ENCODE peak calls at places on chromosome 12, in seven cellular contexts. One of them, this sample, is unnamed.

GRCh38 chr12:19035552-19035951 is 94.0 kb upstream of the PLEKHA5 start:
- DNase-seq in AG09319: peak; percentile 44
- DNase-seq in activated T-helper 9 cell treated with anti-CD3 and anti-CD28 coated beads, Interleukin-2, amount 50 U/mL, for 16 hours: no peak
- DNase-seq in HT1080: no peak
- DNase-seq in mucosa of gallbladder: no peak
- DNase-seq in activated T-cell treated with anti-CD3 and anti-CD28 coated beads for 4 hours: no peak
- DNase-seq in stimulated activated CD4-positive, alpha-beta T cell treated with anti-CD3 and anti-CD28 coated beads, Interleukin-12 subunit alpha, Interleukin-12 subunit beta, amount 100 ng/mL, for 4 hours: no peak
- DNase-seq in this sample: no peak

GRCh38 chr12:52321433-52321832 is 235 bp upstream of the KRT83 start:
- DNase-seq in AG09319: no peak
- DNase-seq in activated T-helper 9 cell treated with anti-CD3 and anti-CD28 coated beads, Interleukin-2, amount 50 U/mL, for 16 hours: no peak
- DNase-seq in HT1080: no peak
- DNase-seq in mucosa of gallbladder: no peak
- DNase-seq in activated T-cell treated with anti-CD3 and anti-CD28 coated beads for 4 hours: no peak
- DNase-seq in stimulated activated CD4-positive, alpha-beta T cell treated with anti-CD3 and anti-CD28 coated beads, Interleukin-12 subunit alpha, Interleukin-12 subunit beta, amount 100 ng/mL, for 4 hours: no peak
- DNase-seq in this sample: no peak

GRCh38 chr12:80708535-80709328 is 1.3 kb downstream of the MYF6 start:
- DNase-seq in AG09319: no peak
- DNase-seq in activated T-helper 9 cell treated with anti-CD3 and anti-CD28 coated beads, Interleukin-2, amount 50 U/mL, for 16 hours: no peak
- DNase-seq in HT1080: no peak
- DNase-seq in mucosa of gallbladder: no peak
- DNase-seq in activated T-cell treated with anti-CD3 and anti-CD28 coated beads for 4 hours: no peak
- DNase-seq in stimulated activated CD4-positive, alpha-beta T cell treated with anti-CD3 and anti-CD28 coated beads, Interleukin-12 subunit alpha, Interleukin-12 subunit beta, amount 100 ng/mL, for 4 hours: no peak
- DNase-seq in this sample: no peak

GRCh38 chr12:44851586-44851985 is 24.5 kb downstream of the NELL2 start:
- DNase-seq in AG09319: no peak
- DNase-seq in activated T-helper 9 cell treated with anti-CD3 and anti-CD28 coated beads, Interleukin-2, amount 50 U/mL, for 16 hours: no peak
- DNase-seq in HT1080: no peak
- DNase-seq in mucosa of gallbladder: no peak
- DNase-seq in activated T-cell treated with anti-CD3 and anti-CD28 coated beads for 4 hours: no peak
- DNase-seq in stimulated activated CD4-positive, alpha-beta T cell treated with anti-CD3 and anti-CD28 coated beads, Interleukin-12 subunit alpha, Interleukin-12 subunit beta, amount 100 ng/mL, for 4 hours: no peak
- DNase-seq in this sample: no peak

GRCh38 chr12:116404913-116405611 is 127.6 kb upstream of the MED13L start:
- DNase-seq in AG09319: no peak
- DNase-seq in activated T-helper 9 cell treated with anti-CD3 and anti-CD28 coated beads, Interleukin-2, amount 50 U/mL, for 16 hours: no peak
- DNase-seq in HT1080: no peak
- DNase-seq in mucosa of gallbladder: no peak
- DNase-seq in activated T-cell treated with anti-CD3 and anti-CD28 coated beads for 4 hours: no peak
- DNase-seq in stimulated activated CD4-positive, alpha-beta T cell treated with anti-CD3 and anti-CD28 coated beads, Interleukin-12 subunit alpha, Interleukin-12 subunit beta, amount 100 ng/mL, for 4 hours: no peak
- DNase-seq in this sample: no peak

GRCh38 chr12:10705655-10706054 is 17.5 kb downstream of the YBX3 start:
- DNase-seq in AG09319: no peak
- DNase-seq in activated T-helper 9 cell treated with anti-CD3 and anti-CD28 coated beads, Interleukin-2, amount 50 U/mL, for 16 hours: no peak
- DNase-seq in HT1080: no peak
- DNase-seq in mucosa of gallbladder: no peak
- DNase-seq in activated T-cell treated with anti-CD3 and anti-CD28 coated beads for 4 hours: no peak
- DNase-seq in stimulated activated CD4-positive, alpha-beta T cell treated with anti-CD3 and anti-CD28 coated beads, Interleukin-12 subunit alpha, Interleukin-12 subunit beta, amount 100 ng/mL, for 4 hours: no peak
- DNase-seq in this sample: no peak

GRCh38 chr12:62692884-62693283 is 226.3 kb downstream of the MON2 start:
- DNase-seq in AG09319: no peak
- DNase-seq in activated T-helper 9 cell treated with anti-CD3 and anti-CD28 coated beads, Interleukin-2, amount 50 U/mL, for 16 hours: no peak
- DNase-seq in HT1080: peak; percentile 75
- DNase-seq in mucosa of gallbladder: no peak
- DNase-seq in activated T-cell treated with anti-CD3 and anti-CD28 coated beads for 4 hours: no peak
- DNase-seq in stimulated activated CD4-positive, alpha-beta T cell treated with anti-CD3 and anti-CD28 coated beads, Interleukin-12 subunit alpha, Interleukin-12 subunit beta, amount 100 ng/mL, for 4 hours: no peak
- DNase-seq in this sample: no peak

GRCh38 chr12:108750471-108751402 is 19.4 kb upstream of the CORO1C start:
- DNase-seq in AG09319: no peak
- DNase-seq in activated T-helper 9 cell treated with anti-CD3 and anti-CD28 coated beads, Interleukin-2, amount 50 U/mL, for 16 hours: no peak
- DNase-seq in HT1080: no peak
- DNase-seq in mucosa of gallbladder: no peak
- DNase-seq in activated T-cell treated with anti-CD3 and anti-CD28 coated beads for 4 hours: no peak
- DNase-seq in stimulated activated CD4-positive, alpha-beta T cell treated with anti-CD3 and anti-CD28 coated beads, Interleukin-12 subunit alpha, Interleukin-12 subunit beta, amount 100 ng/mL, for 4 hours: no peak
- DNase-seq in this sample: peak; percentile 14

GRCh38 chr12:94815958-94816357 is 165.6 kb upstream of the TMCC3 start:
- DNase-seq in AG09319: no peak
- DNase-seq in activated T-helper 9 cell treated with anti-CD3 and anti-CD28 coated beads, Interleukin-2, amount 50 U/mL, for 16 hours: no peak
- DNase-seq in HT1080: no peak
- DNase-seq in mucosa of gallbladder: no peak
- DNase-seq in activated T-cell treated with anti-CD3 and anti-CD28 coated beads for 4 hours: no peak
- DNase-seq in stimulated activated CD4-positive, alpha-beta T cell treated with anti-CD3 and anti-CD28 coated beads, Interleukin-12 subunit alpha, Interleukin-12 subunit beta, amount 100 ng/mL, for 4 hours: no peak
- DNase-seq in this sample: no peak

GRCh38 chr12:22018860-22019259 is 27.2 kb upstream of the CMAS start:
- DNase-seq in AG09319: no peak
- DNase-seq in activated T-helper 9 cell treated with anti-CD3 and anti-CD28 coated beads, Interleukin-2, amount 50 U/mL, for 16 hours: no peak
- DNase-seq in HT1080: no peak
- DNase-seq in mucosa of gallbladder: no peak
- DNase-seq in activated T-cell treated with anti-CD3 and anti-CD28 coated beads for 4 hours: no peak
- DNase-seq in stimulated activated CD4-positive, alpha-beta T cell treated with anti-CD3 and anti-CD28 coated beads, Interleukin-12 subunit alpha, Interleukin-12 subunit beta, amount 100 ng/mL, for 4 hours: no peak
- DNase-seq in this sample: no peak

GRCh38 chr12:94793191-94793595 is 142.8 kb upstream of the TMCC3 start:
- DNase-seq in AG09319: no peak
- DNase-seq in activated T-helper 9 cell treated with anti-CD3 and anti-CD28 coated beads, Interleukin-2, amount 50 U/mL, for 16 hours: no peak
- DNase-seq in HT1080: no peak
- DNase-seq in mucosa of gallbladder: no peak
- DNase-seq in activated T-cell treated with anti-CD3 and anti-CD28 coated beads for 4 hours: no peak
- DNase-seq in stimulated activated CD4-positive, alpha-beta T cell treated with anti-CD3 and anti-CD28 coated beads, Interleukin-12 subunit alpha, Interleukin-12 subunit beta, amount 100 ng/mL, for 4 hours: no peak
- DNase-seq in this sample: no peak

GRCh38 chr12:50618864-50619609 is 114.3 kb downstream of the DIP2B start:
- DNase-seq in AG09319: no peak
- DNase-seq in activated T-helper 9 cell treated with anti-CD3 and anti-CD28 coated beads, Interleukin-2, amount 50 U/mL, for 16 hours: no peak
- DNase-seq in HT1080: peak; percentile 73
- DNase-seq in mucosa of gallbladder: no peak
- DNase-seq in activated T-cell treated with anti-CD3 and anti-CD28 coated beads for 4 hours: no peak
- DNase-seq in stimulated activated CD4-positive, alpha-beta T cell treated with anti-CD3 and anti-CD28 coated beads, Interleukin-12 subunit alpha, Interleukin-12 subunit beta, amount 100 ng/mL, for 4 hours: no peak
- DNase-seq in this sample: no peak

GRCh38 chr12:105492591-105492990 is 162.1 kb downstream of the C12orf75 start:
- DNase-seq in AG09319: peak; percentile 63
- DNase-seq in activated T-helper 9 cell treated with anti-CD3 and anti-CD28 coated beads, Interleukin-2, amount 50 U/mL, for 16 hours: no peak
- DNase-seq in HT1080: no peak
- DNase-seq in mucosa of gallbladder: no peak
- DNase-seq in activated T-cell treated with anti-CD3 and anti-CD28 coated beads for 4 hours: no peak
- DNase-seq in stimulated activated CD4-positive, alpha-beta T cell treated with anti-CD3 and anti-CD28 coated beads, Interleukin-12 subunit alpha, Interleukin-12 subunit beta, amount 100 ng/mL, for 4 hours: no peak
- DNase-seq in this sample: no peak

GRCh38 chr12:28172434-28173030 is 17.7 kb upstream of the CCDC91 start:
- DNase-seq in AG09319: peak; percentile 19
- DNase-seq in activated T-helper 9 cell treated with anti-CD3 and anti-CD28 coated beads, Interleukin-2, amount 50 U/mL, for 16 hours: no peak
- DNase-seq in HT1080: peak; percentile 63
- DNase-seq in mucosa of gallbladder: peak; percentile 16
- DNase-seq in activated T-cell treated with anti-CD3 and anti-CD28 coated beads for 4 hours: no peak
- DNase-seq in stimulated activated CD4-positive, alpha-beta T cell treated with anti-CD3 and anti-CD28 coated beads, Interleukin-12 subunit alpha, Interleukin-12 subunit beta, amount 100 ng/mL, for 4 hours: no peak
- DNase-seq in this sample: peak; percentile 42

GRCh38 chr12:31323466-31324115 is 2.4 kb downstream of the SINHCAF start:
- DNase-seq in AG09319: no peak
- DNase-seq in activated T-helper 9 cell treated with anti-CD3 and anti-CD28 coated beads, Interleukin-2, amount 50 U/mL, for 16 hours: peak; percentile 50
- DNase-seq in HT1080: peak; percentile 32
- DNase-seq in mucosa of gallbladder: peak; percentile 25
- DNase-seq in activated T-cell treated with anti-CD3 and anti-CD28 coated beads for 4 hours: peak; percentile 30
- DNase-seq in stimulated activated CD4-positive, alpha-beta T cell treated with anti-CD3 and anti-CD28 coated beads, Interleukin-12 subunit alpha, Interleukin-12 subunit beta, amount 100 ng/mL, for 4 hours: peak; percentile 42
- DNase-seq in this sample: peak; percentile 28

GRCh38 chr12:67943295-67943892 is 45.9 kb upstream of the IFNG-AS1 start:
- DNase-seq in AG09319: peak; percentile 51
- DNase-seq in activated T-helper 9 cell treated with anti-CD3 and anti-CD28 coated beads, Interleukin-2, amount 50 U/mL, for 16 hours: peak; percentile 20
- DNase-seq in HT1080: peak; percentile 61
- DNase-seq in mucosa of gallbladder: peak; percentile 89
- DNase-seq in activated T-cell treated with anti-CD3 and anti-CD28 coated beads for 4 hours: peak; percentile 64
- DNase-seq in stimulated activated CD4-positive, alpha-beta T cell treated with anti-CD3 and anti-CD28 coated beads, Interleukin-12 subunit alpha, Interleukin-12 subunit beta, amount 100 ng/mL, for 4 hours: peak; percentile 54
- DNase-seq in this sample: peak; percentile 45

GRCh38 chr12:118374909-118375308 is 1.4 kb upstream of the SUDS3 start:
- DNase-seq in AG09319: no peak
- DNase-seq in activated T-helper 9 cell treated with anti-CD3 and anti-CD28 coated beads, Interleukin-2, amount 50 U/mL, for 16 hours: no peak
- DNase-seq in HT1080: no peak
- DNase-seq in mucosa of gallbladder: no peak
- DNase-seq in activated T-cell treated with anti-CD3 and anti-CD28 coated beads for 4 hours: no peak
- DNase-seq in stimulated activated CD4-positive, alpha-beta T cell treated with anti-CD3 and anti-CD28 coated beads, Interleukin-12 subunit alpha, Interleukin-12 subunit beta, amount 100 ng/mL, for 4 hours: no peak
- DNase-seq in this sample: no peak

GRCh38 chr12:95784286-95784685 is 6.3 kb downstream of the NTN4 start:
- DNase-seq in AG09319: no peak
- DNase-seq in activated T-helper 9 cell treated with anti-CD3 and anti-CD28 coated beads, Interleukin-2, amount 50 U/mL, for 16 hours: no peak
- DNase-seq in HT1080: peak; percentile 45
- DNase-seq in mucosa of gallbladder: no peak
- DNase-seq in activated T-cell treated with anti-CD3 and anti-CD28 coated beads for 4 hours: no peak
- DNase-seq in stimulated activated CD4-positive, alpha-beta T cell treated with anti-CD3 and anti-CD28 coated beads, Interleukin-12 subunit alpha, Interleukin-12 subunit beta, amount 100 ng/mL, for 4 hours: no peak
- DNase-seq in this sample: no peak

GRCh38 chr12:126667340-126667739 is 1599.6 kb upstream of the TMEM132C start:
- DNase-seq in AG09319: peak; percentile 57
- DNase-seq in activated T-helper 9 cell treated with anti-CD3 and anti-CD28 coated beads, Interleukin-2, amount 50 U/mL, for 16 hours: no peak
- DNase-seq in HT1080: peak; percentile 85
- DNase-seq in mucosa of gallbladder: no peak
- DNase-seq in activated T-cell treated with anti-CD3 and anti-CD28 coated beads for 4 hours: no peak
- DNase-seq in stimulated activated CD4-positive, alpha-beta T cell treated with anti-CD3 and anti-CD28 coated beads, Interleukin-12 subunit alpha, Interleukin-12 subunit beta, amount 100 ng/mL, for 4 hours: no peak
- DNase-seq in this sample: no peak

GRCh38 chr12:93380480-93381121 is 2.9 kb downstream of the NUDT4 start:
- DNase-seq in AG09319: no peak
- DNase-seq in activated T-helper 9 cell treated with anti-CD3 and anti-CD28 coated beads, Interleukin-2, amount 50 U/mL, for 16 hours: no peak
- DNase-seq in HT1080: peak; percentile 54
- DNase-seq in mucosa of gallbladder: no peak
- DNase-seq in activated T-cell treated with anti-CD3 and anti-CD28 coated beads for 4 hours: no peak
- DNase-seq in stimulated activated CD4-positive, alpha-beta T cell treated with anti-CD3 and anti-CD28 coated beads, Interleukin-12 subunit alpha, Interleukin-12 subunit beta, amount 100 ng/mL, for 4 hours: no peak
- DNase-seq in this sample: peak; percentile 12

GRCh38 chr12:55965941-55966407 is at the start of gene PMEL:
- DNase-seq in AG09319: no peak
- DNase-seq in activated T-helper 9 cell treated with anti-CD3 and anti-CD28 coated beads, Interleukin-2, amount 50 U/mL, for 16 hours: no peak
- DNase-seq in HT1080: no peak
- DNase-seq in mucosa of gallbladder: no peak
- DNase-seq in activated T-cell treated with anti-CD3 and anti-CD28 coated beads for 4 hours: no peak
- DNase-seq in stimulated activated CD4-positive, alpha-beta T cell treated with anti-CD3 and anti-CD28 coated beads, Interleukin-12 subunit alpha, Interleukin-12 subunit beta, amount 100 ng/mL, for 4 hours: no peak
- DNase-seq in this sample: no peak

GRCh38 chr12:25423355-25423754 is 129.7 kb downstream of the LMNTD1 start:
- DNase-seq in AG09319: no peak
- DNase-seq in activated T-helper 9 cell treated with anti-CD3 and anti-CD28 coated beads, Interleukin-2, amount 50 U/mL, for 16 hours: no peak
- DNase-seq in HT1080: no peak
- DNase-seq in mucosa of gallbladder: peak; percentile 21
- DNase-seq in activated T-cell treated with anti-CD3 and anti-CD28 coated beads for 4 hours: no peak
- DNase-seq in stimulated activated CD4-positive, alpha-beta T cell treated with anti-CD3 and anti-CD28 coated beads, Interleukin-12 subunit alpha, Interleukin-12 subunit beta, amount 100 ng/mL, for 4 hours: no peak
- DNase-seq in this sample: no peak

GRCh38 chr12:124917135-124917840 is 2.8 kb upstream of the UBC start:
- DNase-seq in AG09319: peak; percentile 99
- DNase-seq in activated T-helper 9 cell treated with anti-CD3 and anti-CD28 coated beads, Interleukin-2, amount 50 U/mL, for 16 hours: peak; percentile 86
- DNase-seq in HT1080: peak; percentile 100
- DNase-seq in mucosa of gallbladder: peak; percentile 98
- DNase-seq in activated T-cell treated with anti-CD3 and anti-CD28 coated beads for 4 hours: peak; percentile 71
- DNase-seq in stimulated activated CD4-positive, alpha-beta T cell treated with anti-CD3 and anti-CD28 coated beads, Interleukin-12 subunit alpha, Interleukin-12 subunit beta, amount 100 ng/mL, for 4 hours: peak; percentile 79
- DNase-seq in this sample: peak; percentile 98

GRCh38 chr12:104555650-104556049 is 98.9 kb downstream of the CHST11 start:
- DNase-seq in AG09319: no peak
- DNase-seq in activated T-helper 9 cell treated with anti-CD3 and anti-CD28 coated beads, Interleukin-2, amount 50 U/mL, for 16 hours: no peak
- DNase-seq in HT1080: no peak
- DNase-seq in mucosa of gallbladder: no peak
- DNase-seq in activated T-cell treated with anti-CD3 and anti-CD28 coated beads for 4 hours: no peak
- DNase-seq in stimulated activated CD4-positive, alpha-beta T cell treated with anti-CD3 and anti-CD28 coated beads, Interleukin-12 subunit alpha, Interleukin-12 subunit beta, amount 100 ng/mL, for 4 hours: no peak
- DNase-seq in this sample: peak; percentile 75

GRCh38 chr12:63838411-63838810 is 6.1 kb upstream of the SRGAP1 start:
- DNase-seq in AG09319: no peak
- DNase-seq in activated T-helper 9 cell treated with anti-CD3 and anti-CD28 coated beads, Interleukin-2, amount 50 U/mL, for 16 hours: no peak
- DNase-seq in HT1080: no peak
- DNase-seq in mucosa of gallbladder: no peak
- DNase-seq in activated T-cell treated with anti-CD3 and anti-CD28 coated beads for 4 hours: no peak
- DNase-seq in stimulated activated CD4-positive, alpha-beta T cell treated with anti-CD3 and anti-CD28 coated beads, Interleukin-12 subunit alpha, Interleukin-12 subunit beta, amount 100 ng/mL, for 4 hours: no peak
- DNase-seq in this sample: no peak

GRCh38 chr12:58425481-58426392 is 484.4 kb downstream of the ATP23 start:
- DNase-seq in AG09319: no peak
- DNase-seq in activated T-helper 9 cell treated with anti-CD3 and anti-CD28 coated beads, Interleukin-2, amount 50 U/mL, for 16 hours: no peak
- DNase-seq in HT1080: peak; percentile 90
- DNase-seq in mucosa of gallbladder: peak; percentile 15
- DNase-seq in activated T-cell treated with anti-CD3 and anti-CD28 coated beads for 4 hours: no peak
- DNase-seq in stimulated activated CD4-positive, alpha-beta T cell treated with anti-CD3 and anti-CD28 coated beads, Interleukin-12 subunit alpha, Interleukin-12 subunit beta, amount 100 ng/mL, for 4 hours: no peak
- DNase-seq in this sample: no peak

GRCh38 chr12:31582155-31582554 is 8.8 kb downstream of the DENND5B start:
- DNase-seq in AG09319: no peak
- DNase-seq in activated T-helper 9 cell treated with anti-CD3 and anti-CD28 coated beads, Interleukin-2, amount 50 U/mL, for 16 hours: no peak
- DNase-seq in HT1080: no peak
- DNase-seq in mucosa of gallbladder: no peak
- DNase-seq in activated T-cell treated with anti-CD3 and anti-CD28 coated beads for 4 hours: no peak
- DNase-seq in stimulated activated CD4-positive, alpha-beta T cell treated with anti-CD3 and anti-CD28 coated beads, Interleukin-12 subunit alpha, Interleukin-12 subunit beta, amount 100 ng/mL, for 4 hours: no peak
- DNase-seq in this sample: no peak

GRCh38 chr12:461425-461824 is 1.7 kb downstream of the B4GALNT3 start:
- DNase-seq in AG09319: no peak
- DNase-seq in activated T-helper 9 cell treated with anti-CD3 and anti-CD28 coated beads, Interleukin-2, amount 50 U/mL, for 16 hours: no peak
- DNase-seq in HT1080: no peak
- DNase-seq in mucosa of gallbladder: peak; percentile 36
- DNase-seq in activated T-cell treated with anti-CD3 and anti-CD28 coated beads for 4 hours: no peak
- DNase-seq in stimulated activated CD4-positive, alpha-beta T cell treated with anti-CD3 and anti-CD28 coated beads, Interleukin-12 subunit alpha, Interleukin-12 subunit beta, amount 100 ng/mL, for 4 hours: no peak
- DNase-seq in this sample: no peak

GRCh38 chr12:111215891-111216290 is 153.0 kb downstream of the PHETA1 start:
- DNase-seq in AG09319: no peak
- DNase-seq in activated T-helper 9 cell treated with anti-CD3 and anti-CD28 coated beads, Interleukin-2, amount 50 U/mL, for 16 hours: no peak
- DNase-seq in HT1080: no peak
- DNase-seq in mucosa of gallbladder: no peak
- DNase-seq in activated T-cell treated with anti-CD3 and anti-CD28 coated beads for 4 hours: no peak
- DNase-seq in stimulated activated CD4-positive, alpha-beta T cell treated with anti-CD3 and anti-CD28 coated beads, Interleukin-12 subunit alpha, Interleukin-12 subunit beta, amount 100 ng/mL, for 4 hours: no peak
- DNase-seq in this sample: no peak

GRCh38 chr12:114701104-114701414 is 17.1 kb upstream of the TBX3 start:
- DNase-seq in AG09319: no peak
- DNase-seq in activated T-helper 9 cell treated with anti-CD3 and anti-CD28 coated beads, Interleukin-2, amount 50 U/mL, for 16 hours: no peak
- DNase-seq in HT1080: no peak
- DNase-seq in mucosa of gallbladder: no peak
- DNase-seq in activated T-cell treated with anti-CD3 and anti-CD28 coated beads for 4 hours: no peak
- DNase-seq in stimulated activated CD4-positive, alpha-beta T cell treated with anti-CD3 and anti-CD28 coated beads, Interleukin-12 subunit alpha, Interleukin-12 subunit beta, amount 100 ng/mL, for 4 hours: no peak
- DNase-seq in this sample: no peak

GRCh38 chr12:91523831-91524230 is 341.2 kb upstream of the DCN start:
- DNase-seq in AG09319: no peak
- DNase-seq in activated T-helper 9 cell treated with anti-CD3 and anti-CD28 coated beads, Interleukin-2, amount 50 U/mL, for 16 hours: no peak
- DNase-seq in HT1080: no peak
- DNase-seq in mucosa of gallbladder: no peak
- DNase-seq in activated T-cell treated with anti-CD3 and anti-CD28 coated beads for 4 hours: no peak
- DNase-seq in stimulated activated CD4-positive, alpha-beta T cell treated with anti-CD3 and anti-CD28 coated beads, Interleukin-12 subunit alpha, Interleukin-12 subunit beta, amount 100 ng/mL, for 4 hours: no peak
- DNase-seq in this sample: no peak

GRCh38 chr12:27164330-27165045 is 79.6 kb upstream of the STK38L start:
- DNase-seq in AG09319: no peak
- DNase-seq in activated T-helper 9 cell treated with anti-CD3 and anti-CD28 coated beads, Interleukin-2, amount 50 U/mL, for 16 hours: no peak
- DNase-seq in HT1080: no peak
- DNase-seq in mucosa of gallbladder: no peak
- DNase-seq in activated T-cell treated with anti-CD3 and anti-CD28 coated beads for 4 hours: no peak
- DNase-seq in stimulated activated CD4-positive, alpha-beta T cell treated with anti-CD3 and anti-CD28 coated beads, Interleukin-12 subunit alpha, Interleukin-12 subunit beta, amount 100 ng/mL, for 4 hours: no peak
- DNase-seq in this sample: no peak

GRCh38 chr12:77032406-77032805 is 33.0 kb downstream of the E2F7 start:
- DNase-seq in AG09319: no peak
- DNase-seq in activated T-helper 9 cell treated with anti-CD3 and anti-CD28 coated beads, Interleukin-2, amount 50 U/mL, for 16 hours: no peak
- DNase-seq in HT1080: peak; percentile 88
- DNase-seq in mucosa of gallbladder: no peak
- DNase-seq in activated T-cell treated with anti-CD3 and anti-CD28 coated beads for 4 hours: no peak
- DNase-seq in stimulated activated CD4-positive, alpha-beta T cell treated with anti-CD3 and anti-CD28 coated beads, Interleukin-12 subunit alpha, Interleukin-12 subunit beta, amount 100 ng/mL, for 4 hours: no peak
- DNase-seq in this sample: no peak

GRCh38 chr12:127716181-127716580 is 550.8 kb upstream of the TMEM132C start:
- DNase-seq in AG09319: no peak
- DNase-seq in activated T-helper 9 cell treated with anti-CD3 and anti-CD28 coated beads, Interleukin-2, amount 50 U/mL, for 16 hours: no peak
- DNase-seq in HT1080: no peak
- DNase-seq in mucosa of gallbladder: no peak
- DNase-seq in activated T-cell treated with anti-CD3 and anti-CD28 coated beads for 4 hours: no peak
- DNase-seq in stimulated activated CD4-positive, alpha-beta T cell treated with anti-CD3 and anti-CD28 coated beads, Interleukin-12 subunit alpha, Interleukin-12 subunit beta, amount 100 ng/mL, for 4 hours: no peak
- DNase-seq in this sample: no peak

GRCh38 chr12:25366159-25366558 is 115.4 kb upstream of the KRAS start:
- DNase-seq in AG09319: no peak
- DNase-seq in activated T-helper 9 cell treated with anti-CD3 and anti-CD28 coated beads, Interleukin-2, amount 50 U/mL, for 16 hours: no peak
- DNase-seq in HT1080: no peak
- DNase-seq in mucosa of gallbladder: no peak
- DNase-seq in activated T-cell treated with anti-CD3 and anti-CD28 coated beads for 4 hours: no peak
- DNase-seq in stimulated activated CD4-positive, alpha-beta T cell treated with anti-CD3 and anti-CD28 coated beads, Interleukin-12 subunit alpha, Interleukin-12 subunit beta, amount 100 ng/mL, for 4 hours: no peak
- DNase-seq in this sample: peak; percentile 37

GRCh38 chr12:30169839-30170591 is 386.3 kb upstream of the TMTC1 start:
- DNase-seq in AG09319: no peak
- DNase-seq in activated T-helper 9 cell treated with anti-CD3 and anti-CD28 coated beads, Interleukin-2, amount 50 U/mL, for 16 hours: no peak
- DNase-seq in HT1080: no peak
- DNase-seq in mucosa of gallbladder: no peak
- DNase-seq in activated T-cell treated with anti-CD3 and anti-CD28 coated beads for 4 hours: no peak
- DNase-seq in stimulated activated CD4-positive, alpha-beta T cell treated with anti-CD3 and anti-CD28 coated beads, Interleukin-12 subunit alpha, Interleukin-12 subunit beta, amount 100 ng/mL, for 4 hours: no peak
- DNase-seq in this sample: no peak

GRCh38 chr12:15978431-15978950 is 67.4 kb downstream of the DERA start:
- DNase-seq in AG09319: no peak
- DNase-seq in activated T-helper 9 cell treated with anti-CD3 and anti-CD28 coated beads, Interleukin-2, amount 50 U/mL, for 16 hours: no peak
- DNase-seq in HT1080: peak; percentile 53
- DNase-seq in mucosa of gallbladder: no peak
- DNase-seq in activated T-cell treated with anti-CD3 and anti-CD28 coated beads for 4 hours: no peak
- DNase-seq in stimulated activated CD4-positive, alpha-beta T cell treated with anti-CD3 and anti-CD28 coated beads, Interleukin-12 subunit alpha, Interleukin-12 subunit beta, amount 100 ng/mL, for 4 hours: no peak
- DNase-seq in this sample: no peak